ENCODE peak calls at places on chromosomes 16 and 17, in four cellular contexts. P is HEK293T, X is K562, R is HepG2. E is an unnamed sample.

GRCh38 chr16:49492896-49493620 is 119.5 kb downstream of the C16orf78 start:
- DNase-seq in P (no peak), X (no peak), R (no peak), E (no peak)

GRCh38 chr17:55433629-55434422 is 12.2 kb upstream of the MMD start:
- DNase-seq in P (no peak), X (no peak), R (peak), E (no peak)

GRCh38 chr17:10061131-10061581 is 137.2 kb downstream of the GAS7 start:
- DNase-seq in P (no peak), X (no peak), R (no peak), E (no peak)

GRCh38 chr17:42438600-42439567 is 15.8 kb upstream of the CAVIN1 start:
- DNase-seq in P (no peak), X (no peak), R (peak), E (no peak)

GRCh38 chr16:21618261-21618660 is 18.9 kb downstream of the METTL9 start:
- DNase-seq in P (no peak), X (no peak), R (no peak), E (no peak)

GRCh38 chr16:54647731-54648221 is 282.9 kb upstream of the IRX5 start:
- DNase-seq in P (no peak), X (no peak), R (no peak), E (no peak)

GRCh38 chr16:13928644-13929043 is 8.7 kb downstream of the ERCC4 start:
- DNase-seq in P (no peak), X (no peak), R (no peak), E (no peak)

GRCh38 chr16:65832679-65833078 is 533.8 kb upstream of the CDH5 start:
- DNase-seq in P (no peak), X (no peak), R (no peak), E (no peak)

GRCh38 chr17:35900280-35900679 is 20.1 kb upstream of the CCL5 start:
- DNase-seq in P (no peak), X (no peak), R (no peak), E (no peak)

DNA sequence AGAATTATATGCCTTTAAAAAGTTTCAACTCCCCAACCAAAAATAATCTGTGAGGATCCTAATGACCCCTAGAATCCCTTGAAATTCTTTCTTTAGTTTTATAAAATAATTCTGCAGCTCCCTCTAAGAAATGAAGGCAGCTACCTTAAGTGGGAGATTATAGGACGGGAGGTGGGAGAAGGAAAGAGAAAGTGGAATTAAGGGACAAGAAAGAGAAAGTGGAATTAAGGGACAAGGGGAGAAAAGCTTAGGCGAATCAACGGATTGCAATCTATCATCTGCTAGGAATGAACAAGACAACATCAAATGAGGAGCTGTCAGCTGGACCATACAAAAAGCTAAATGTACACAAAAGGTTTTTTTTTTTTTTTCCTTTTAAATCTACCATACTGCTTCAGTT is 262.0 kb downstream of the ZFHX3 start:
- DNase-seq in P (no peak), X (no peak), R (no peak), E (no peak)
- TF ChIP-seq FOXK2 in P (no peak), X (no peak), R (no peak), E (no peak)

GRCh38 chr17:39244016-39244599 is 18.4 kb upstream of the STAC2 start:
- DNase-seq in P (no peak), X (no peak), R (no peak), E (no peak)

GRCh38 chr17:39239640-39240314 is 14.0 kb upstream of the STAC2 start:
- DNase-seq in P (peak), X (peak), R (peak), E (no peak)

GRCh38 chr17:39237586-39237985 is 11.8 kb upstream of the STAC2 start:
- DNase-seq in P (no peak), X (no peak), R (no peak), E (no peak)

GRCh38 chr17:39243155-39243554 is 17.4 kb upstream of the STAC2 start:
- DNase-seq in P (no peak), X (no peak), R (no peak), E (no peak)

DNA sequence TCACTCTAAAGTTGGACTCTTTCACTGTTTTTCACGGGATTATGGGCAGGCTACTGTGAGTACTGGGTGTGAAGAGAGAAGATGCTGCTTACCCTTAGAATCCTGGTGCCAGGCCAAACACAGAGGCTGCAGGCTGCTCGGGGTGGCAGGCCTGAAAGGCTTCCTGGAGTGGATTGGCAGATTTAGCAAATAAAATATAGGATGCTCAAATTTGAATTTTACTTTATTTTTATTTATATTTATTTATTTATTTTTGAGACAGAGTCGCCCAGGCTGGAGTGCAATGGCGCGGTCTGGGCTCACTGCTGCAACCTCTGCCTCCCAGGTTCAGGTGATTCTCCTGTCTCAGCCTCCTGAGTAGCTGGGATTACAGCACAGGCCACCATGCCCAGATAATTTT is 14.9 kb upstream of the STAC2 start:
- DNase-seq in P (no peak), X (no peak), R (no peak), E (no peak)
- TF ChIP-seq FOXK2 in P (no peak), X (no peak), R (no peak), E (no peak)

GRCh38 chr16:19309178-19309577 is 23.6 kb downstream of the CLEC19A start:
- DNase-seq in P (no peak), X (no peak), R (no peak), E (no peak)

GRCh38 chr16:19315889-19316288 is 30.4 kb downstream of the CLEC19A start:
- DNase-seq in P (no peak), X (no peak), R (no peak), E (no peak)

GRCh38 chr16:19316846-19317245 is 31.3 kb downstream of the CLEC19A start:
- DNase-seq in P (no peak), X (no peak), R (no peak), E (no peak)

GRCh38 chr16:19314718-19315425 is 29.3 kb downstream of the CLEC19A start:
- DNase-seq in P (no peak), X (no peak), R (no peak), E (no peak)
- TF ChIP-seq FOXK2 in P (no peak), X (no peak), R (no peak), E (no peak)

GRCh38 chr16:87583453-87584131 is 18.7 kb upstream of the JPH3 start:
- DNase-seq in P (no peak), X (no peak), R (no peak), E (no peak)
- TF ChIP-seq FOXK2 in P (no peak), X (no peak), R (no peak), E (no peak)

GRCh38 chr16:58499615-58500328 is at the start of gene NDRG4:
- DNase-seq in P (peak), X (peak), R (peak), E (no peak)
- TF ChIP-seq FOXK2 in P (no peak), X (no peak), R (no peak), E (no peak)

DNA sequence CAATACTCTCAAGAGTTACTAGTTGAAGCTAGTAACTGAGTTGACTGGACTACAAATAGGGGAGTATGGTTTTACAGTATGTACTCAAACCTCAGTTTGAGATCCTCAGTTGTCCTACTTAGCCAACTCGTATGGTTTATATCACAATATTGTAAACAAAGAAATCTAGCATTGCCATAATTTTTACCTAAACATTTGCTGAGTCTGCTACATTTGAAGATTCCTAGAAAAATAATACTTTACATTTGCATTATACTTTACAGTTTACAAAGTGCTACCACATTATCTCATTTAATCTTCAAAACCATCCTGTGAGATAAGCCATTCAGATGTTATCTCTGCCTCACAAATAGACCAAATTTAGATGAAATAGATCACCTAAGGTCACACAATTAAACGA is 16.3 kb downstream of the CBX1 start:
- DNase-seq in P (no peak), X (no peak), R (no peak), E (no peak)
- TF ChIP-seq FOXK2 in P (no peak), X (no peak), R (no peak), E (no peak)

GRCh38 chr16:84471966-84472365 is 32.5 kb downstream of the MEAK7 start:
- DNase-seq in P (no peak), X (no peak), R (no peak), E (no peak)
- TF ChIP-seq FOXK2 in P (no peak), X (no peak), R (no peak), E (no peak)

GRCh38 chr16:31063495-31063842 is 10.6 kb downstream of the ZNF668 start:
- DNase-seq in P (no peak), X (no peak), R (no peak), E (no peak)

GRCh38 chr16:31067342-31067741 is 6.7 kb downstream of the ZNF668 start:
- DNase-seq in P (no peak), X (no peak), R (no peak), E (no peak)

GRCh38 chr16:31061813-31062440 is 12.1 kb downstream of the ZNF668 start:
- DNase-seq in P (no peak), X (no peak), R (no peak), E (no peak)

GRCh38 chr16:31063843-31064611 is 10.0 kb downstream of the ZNF668 start:
- DNase-seq in P (no peak), X (no peak), R (no peak), E (no peak)

GRCh38 chr16:31064882-31065461 is 9.1 kb downstream of the ZNF668 start:
- DNase-seq in P (no peak), X (no peak), R (no peak), E (no peak)
- TF ChIP-seq FOXK2 in P (no peak), X (no peak), R (no peak), E (no peak)

DNA sequence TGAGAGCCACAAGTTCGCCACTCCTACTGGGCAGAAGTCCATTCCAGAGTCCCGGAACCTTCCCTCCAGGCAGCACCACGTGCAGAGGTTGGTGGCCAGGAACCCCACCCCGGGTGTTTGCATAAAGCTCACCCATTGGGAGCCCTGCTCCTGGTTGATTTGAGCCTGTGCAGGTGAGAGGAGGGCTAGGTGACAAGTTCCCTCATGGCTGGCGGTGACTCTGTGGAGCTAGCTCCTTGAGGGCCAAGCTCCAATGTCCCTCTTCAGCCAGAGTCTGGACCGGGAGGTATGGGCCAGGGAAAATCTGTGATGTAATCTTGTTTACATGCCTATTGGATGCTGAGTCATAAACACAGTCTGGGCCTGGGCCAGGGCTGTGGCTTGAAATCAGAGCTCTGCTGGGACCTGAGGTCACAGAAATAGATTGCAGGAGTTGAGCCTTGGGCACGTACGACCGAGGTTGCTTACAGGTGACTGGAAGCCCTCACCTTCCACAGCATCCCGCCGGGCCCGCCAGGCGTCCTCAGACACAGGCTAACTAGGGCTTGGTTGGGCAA is 118.9 kb downstream of the AATF start:
- DNase-seq in P (no peak), X (peak), R (peak), E (no peak)
- TF ChIP-seq FOXK2 in P (no peak), X (peak), R (peak), E (no peak)